ENCODE peak calls at places on chromosomes 1 and 21, in nine cellular contexts. X is fibroblast of lung, T is K562, W is left ventricle myocardium inferior, G is IMR-90, F is suprapubic skin, S is Panc1, M is transverse colon, H is neural progenitor cell. V is an unnamed sample.
A peak's percentile ranks its signal among the peaks of the same experiment; 100 is the strongest.

GRCh38 chr1:228037401-228038386 is 30.9 kb downstream of the WNT3A start:
- DNase-seq in X (no peak), T (peak; percentile 20), W (no peak), G (peak; percentile 19), F (peak; percentile 53), S (no peak), M (no peak), H (peak; percentile 86), V (no peak)

GRCh38 chr1:32868806-32869455 is 1.8 kb downstream of the FNDC5 start:
- DNase-seq in X (no peak), T (no peak), W (no peak), G (no peak), F (no peak), S (no peak), M (no peak), H (no peak), V (no peak)

GRCh38 chr21:25456672-25457071 is 150.6 kb downstream of the MRPL39 start:
- DNase-seq in X (peak; percentile 14), T (no peak), W (no peak), G (peak; percentile 7), F (no peak), S (no peak), M (no peak), H (no peak), V (no peak)

GRCh38 chr1:165481820-165482532 is 37.0 kb upstream of the RXRG start:
- DNase-seq in X (peak; percentile 80), T (peak; percentile 21), W (peak; percentile 23), G (peak; percentile 84), F (no peak), S (no peak), M (peak; percentile 12), H (no peak), V (peak; percentile 18)

GRCh38 chr1:67572217-67572593 is 112.8 kb upstream of the GADD45A start:
- DNase-seq in X (no peak), T (no peak), W (no peak), G (no peak), F (no peak), S (no peak), M (no peak), H (no peak), V (no peak)

GRCh38 chr1:231695439-231696255 is 69.1 kb downstream of the DISC1 start:
- DNase-seq in X (peak; percentile 68), T (no peak), W (peak; percentile 22), G (no peak), F (no peak), S (no peak), M (no peak), H (no peak), V (no peak)

GRCh38 chr1:27522148-27522859 is 32.3 kb upstream of the WASF2 start:
- DNase-seq in X (no peak), T (no peak), W (no peak), G (no peak), F (peak; percentile 87), S (no peak), M (no peak), H (no peak), V (no peak)

GRCh38 chr1:7922301-7922700 is 18.3 kb downstream of the TNFRSF9 start:
- DNase-seq in X (peak; percentile 21), T (no peak), W (no peak), G (peak; percentile 57), F (no peak), S (no peak), M (no peak), H (no peak), V (no peak)

GRCh38 chr1:160423966-160424365 is 23.6 kb downstream of the VANGL2 start:
- DNase-seq in X (no peak), T (no peak), W (no peak), G (no peak), F (no peak), S (no peak), M (no peak), H (no peak), V (no peak)

GRCh38 chr1:97334454-97334853 is 586.4 kb downstream of the DPYD start:
- DNase-seq in X (peak; percentile 59), T (no peak), W (no peak), G (peak; percentile 91), F (no peak), S (no peak), M (no peak), H (no peak), V (no peak)

GRCh38 chr21:33022828-33023573 is 2.7 kb upstream of the OLIG2 start:
- DNase-seq in X (no peak), T (no peak), W (no peak), G (no peak), F (no peak), S (no peak), M (no peak), H (peak; percentile 67), V (no peak)
- H3K4me3 ChIP-seq in X (no peak overlapping the region), T (no peak overlapping the region), W (peak overlapping the region; percentile 30), G (no peak overlapping the region), F (peak overlapping the region; percentile 18), S (no peak overlapping the region), M (no peak overlapping the region), H (peak overlapping the region; percentile 21), V (peak overlapping the region; percentile 46)

DNA sequence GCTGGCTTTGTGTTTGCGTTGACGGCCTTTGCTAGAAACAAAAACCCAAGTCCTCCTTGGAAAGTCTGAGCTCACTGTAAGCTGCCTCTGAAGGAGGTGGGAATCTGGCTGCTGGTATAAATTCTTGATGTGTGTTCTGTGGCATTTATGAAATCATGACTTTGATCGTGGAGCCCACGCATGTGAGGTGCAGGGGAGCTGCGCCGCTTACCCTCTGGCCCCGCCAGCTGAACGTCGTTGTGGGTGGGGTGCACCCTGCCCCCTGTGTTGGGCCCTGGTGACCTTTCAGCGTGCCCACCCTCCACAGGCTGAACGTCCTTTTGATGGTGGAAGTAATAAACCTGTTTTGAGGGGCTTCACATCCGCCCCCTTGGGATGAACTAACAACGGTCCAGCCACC is 21.2 kb upstream of the DIP2A start:
- DNase-seq in X (no peak), T (no peak), W (no peak), G (no peak), F (no peak), S (no peak), M (no peak), H (no peak), V (no peak)
- TF ChIP-seq CTCF in X (no peak), T (no peak), W (no peak), G (no peak), F (no peak), S (no peak), M (no peak), H (no peak), V (no peak)

GRCh38 chr1:64497484-64497883 is 27.6 kb downstream of the CACHD1 start:
- DNase-seq in X (no peak), T (no peak), W (no peak), G (no peak), F (no peak), S (no peak), M (no peak), H (no peak), V (no peak)

GRCh38 chr1:64494659-64495058 is 24.7 kb downstream of the CACHD1 start:
- DNase-seq in X (no peak), T (no peak), W (no peak), G (no peak), F (no peak), S (no peak), M (no peak), H (no peak), V (no peak)

GRCh38 chr1:64499011-64499410 is 29.1 kb downstream of the CACHD1 start:
- DNase-seq in X (no peak), T (no peak), W (no peak), G (no peak), F (no peak), S (no peak), M (no peak), H (no peak), V (no peak)

GRCh38 chr1:64493864-64494263 is 23.9 kb downstream of the CACHD1 start:
- DNase-seq in X (no peak), T (no peak), W (no peak), G (no peak), F (no peak), S (no peak), M (no peak), H (peak; percentile 97), V (no peak)

DNA sequence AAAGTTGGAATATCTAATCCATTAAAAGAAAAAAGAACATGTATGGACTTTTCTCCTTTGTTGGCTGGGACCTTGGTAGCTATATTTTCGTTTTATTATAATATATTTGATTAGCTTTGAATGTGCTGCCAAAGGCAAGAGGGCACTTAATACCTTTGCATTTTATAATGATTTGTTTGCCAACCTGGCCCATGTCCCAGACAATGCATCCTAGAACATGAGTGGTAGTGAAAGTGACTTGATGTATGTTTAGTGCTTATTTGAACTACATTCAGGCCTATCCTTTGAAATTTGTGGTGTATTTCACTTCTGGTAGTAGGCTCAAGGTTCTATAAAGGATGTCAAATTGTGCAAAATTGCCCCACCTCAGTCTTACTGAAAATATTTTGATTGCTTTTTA is 25.9 kb downstream of the CACHD1 start:
- DNase-seq in X (no peak), T (no peak), W (no peak), G (no peak), F (no peak), S (no peak), M (no peak), H (no peak), V (no peak)
- H3K4me1 ChIP-seq in X (no peaks in the 10 kb centered on the region), T (no peaks in the 10 kb centered on the region), W (peaks cover 9% of the 10 kb centered on the region), G (no peaks in the 10 kb centered on the region), F (peaks cover 28% of the 10 kb centered on the region), S (peaks cover 26% of the 10 kb centered on the region), M (peaks cover 6% of the 10 kb centered on the region), H (peaks cover 61% of the 10 kb centered on the region), V (no peaks in the 10 kb centered on the region)

GRCh38 chr1:175512637-175513412 is 230.6 kb downstream of the TNR start:
- DNase-seq in X (no peak), T (no peak), W (no peak), G (no peak), F (no peak), S (no peak), M (no peak), H (no peak), V (no peak)
- H3K4me3 ChIP-seq in X (no peak overlapping the region), T (no peak overlapping the region), W (no peak overlapping the region), G (no peak overlapping the region), F (no peak overlapping the region), S (no peak overlapping the region), M (no peak overlapping the region), H (no peak overlapping the region), V (no peak overlapping the region)

GRCh38 chr1:10639301-10640078 is 157.0 kb downstream of the CASZ1 start:
- DNase-seq in X (no peak), T (no peak), W (no peak), G (no peak), F (peak; percentile 68), S (no peak), M (no peak), H (no peak), V (no peak)
- TF ChIP-seq CTCF in X (no peak), T (no peak), W (no peak), G (no peak), F (no peak), S (no peak), M (no peak), H (no peak), V (no peak)